ENCODE peak calls at places on chromosomes 6 and 20, in six cellular contexts. One of them, this sample, is unnamed.

GRCh38 chr20:60512436-60512835 is 554.2 kb downstream of the CDH26 start:
- DNase-seq in NCI-H774: no peak
- DNase-seq in gastrocnemius medialis: no peak
- DNase-seq in kidney glomerular epithelial cell: no peak
- DNase-seq in iPS-NIHi11: peak; percentile 19
- DNase-seq in lower lobe of right lung: no peak
- DNase-seq in this sample: no peak

GRCh38 chr6:17280552-17281090 is 540 bp upstream of the RBM24 start:
- DNase-seq in NCI-H774: no peak
- DNase-seq in gastrocnemius medialis: peak; percentile 57
- DNase-seq in kidney glomerular epithelial cell: no peak
- DNase-seq in iPS-NIHi11: peak; percentile 58
- DNase-seq in lower lobe of right lung: peak; percentile 50
- DNase-seq in this sample: no peak

GRCh38 chr20:48618631-48619030 is 209.2 kb downstream of the PREX1 start:
- DNase-seq in NCI-H774: no peak
- DNase-seq in gastrocnemius medialis: no peak
- DNase-seq in kidney glomerular epithelial cell: no peak
- DNase-seq in iPS-NIHi11: no peak
- DNase-seq in lower lobe of right lung: peak; percentile 39
- DNase-seq in this sample: no peak

GRCh38 chr20:38214871-38215788 is 45.4 kb downstream of the KIAA1755 start:
- DNase-seq in NCI-H774: no peak
- DNase-seq in gastrocnemius medialis: no peak
- DNase-seq in kidney glomerular epithelial cell: no peak
- DNase-seq in iPS-NIHi11: no peak
- DNase-seq in lower lobe of right lung: no peak
- DNase-seq in this sample: no peak

GRCh38 chr6:155224031-155224451 is 39.8 kb upstream of the CLDN20 start:
- DNase-seq in NCI-H774: no peak
- DNase-seq in gastrocnemius medialis: no peak
- DNase-seq in kidney glomerular epithelial cell: peak; percentile 89
- DNase-seq in iPS-NIHi11: no peak
- DNase-seq in lower lobe of right lung: no peak
- DNase-seq in this sample: no peak

GRCh38 chr6:106546322-106547052 is 82.8 kb downstream of the RTN4IP1 start:
- DNase-seq in NCI-H774: no peak
- DNase-seq in gastrocnemius medialis: no peak
- DNase-seq in kidney glomerular epithelial cell: peak; percentile 86
- DNase-seq in iPS-NIHi11: no peak
- DNase-seq in lower lobe of right lung: no peak
- DNase-seq in this sample: peak; percentile 68

GRCh38 chr6:99790679-99791078 is 184.0 kb downstream of the PRDM13 start:
- DNase-seq in NCI-H774: peak; percentile 16
- DNase-seq in gastrocnemius medialis: no peak
- DNase-seq in kidney glomerular epithelial cell: no peak
- DNase-seq in iPS-NIHi11: no peak
- DNase-seq in lower lobe of right lung: no peak
- DNase-seq in this sample: no peak

GRCh38 chr20:56440346-56441007 is 27.9 kb upstream of the RTF2 start:
- DNase-seq in NCI-H774: no peak
- DNase-seq in gastrocnemius medialis: no peak
- DNase-seq in kidney glomerular epithelial cell: no peak
- DNase-seq in iPS-NIHi11: no peak
- DNase-seq in lower lobe of right lung: no peak
- DNase-seq in this sample: no peak

GRCh38 chr6:57313711-57314471 is 3.5 kb upstream of the PRIM2 start:
- DNase-seq in NCI-H774: no peak
- DNase-seq in gastrocnemius medialis: no peak
- DNase-seq in kidney glomerular epithelial cell: peak; percentile 98
- DNase-seq in iPS-NIHi11: no peak
- DNase-seq in lower lobe of right lung: no peak
- DNase-seq in this sample: no peak

GRCh38 chr20:52105045-52105572 is 86.5 kb downstream of the ZFP64 start:
- DNase-seq in NCI-H774: no peak
- DNase-seq in gastrocnemius medialis: no peak
- DNase-seq in kidney glomerular epithelial cell: peak; percentile 10
- DNase-seq in iPS-NIHi11: peak; percentile 57
- DNase-seq in lower lobe of right lung: no peak
- DNase-seq in this sample: no peak

GRCh38 chr20:592506-592905 is 17.6 kb downstream of the TCF15 start:
- DNase-seq in NCI-H774: no peak
- DNase-seq in gastrocnemius medialis: no peak
- DNase-seq in kidney glomerular epithelial cell: no peak
- DNase-seq in iPS-NIHi11: no peak
- DNase-seq in lower lobe of right lung: no peak
- DNase-seq in this sample: no peak

GRCh38 chr6:78629154-78629721 is 238.1 kb upstream of the IRAK1BP1 start:
- DNase-seq in NCI-H774: no peak
- DNase-seq in gastrocnemius medialis: no peak
- DNase-seq in kidney glomerular epithelial cell: no peak
- DNase-seq in iPS-NIHi11: peak; percentile 10
- DNase-seq in lower lobe of right lung: no peak
- DNase-seq in this sample: no peak

GRCh38 chr6:37990762-37991525 is 171.4 kb downstream of the ZFAND3 start:
- DNase-seq in NCI-H774: no peak
- DNase-seq in gastrocnemius medialis: no peak
- DNase-seq in kidney glomerular epithelial cell: peak; percentile 92
- DNase-seq in iPS-NIHi11: no peak
- DNase-seq in lower lobe of right lung: no peak
- DNase-seq in this sample: no peak

GRCh38 chr6:13725570-13725969 is 13.9 kb upstream of the RANBP9 start:
- DNase-seq in NCI-H774: no peak
- DNase-seq in gastrocnemius medialis: no peak
- DNase-seq in kidney glomerular epithelial cell: peak; percentile 3
- DNase-seq in iPS-NIHi11: no peak
- DNase-seq in lower lobe of right lung: no peak
- DNase-seq in this sample: no peak

GRCh38 chr6:33604941-33605854 is 15.9 kb upstream of the ITPR3 start:
- DNase-seq in NCI-H774: no peak
- DNase-seq in gastrocnemius medialis: no peak
- DNase-seq in kidney glomerular epithelial cell: no peak
- DNase-seq in iPS-NIHi11: no peak
- DNase-seq in lower lobe of right lung: no peak
- DNase-seq in this sample: no peak

GRCh38 chr6:16069222-16069621 is 59.7 kb upstream of the MYLIP start:
- DNase-seq in NCI-H774: no peak
- DNase-seq in gastrocnemius medialis: no peak
- DNase-seq in kidney glomerular epithelial cell: no peak
- DNase-seq in iPS-NIHi11: no peak
- DNase-seq in lower lobe of right lung: no peak
- DNase-seq in this sample: no peak

GRCh38 chr6:12103158-12103557 is 91.0 kb downstream of the HIVEP1 start:
- DNase-seq in NCI-H774: no peak
- DNase-seq in gastrocnemius medialis: no peak
- DNase-seq in kidney glomerular epithelial cell: no peak
- DNase-seq in iPS-NIHi11: no peak
- DNase-seq in lower lobe of right lung: no peak
- DNase-seq in this sample: no peak

GRCh38 chr20:21424846-21425245 is 27.5 kb upstream of the NKX2-4 start:
- DNase-seq in NCI-H774: no peak
- DNase-seq in gastrocnemius medialis: no peak
- DNase-seq in kidney glomerular epithelial cell: no peak
- DNase-seq in iPS-NIHi11: no peak
- DNase-seq in lower lobe of right lung: no peak
- DNase-seq in this sample: no peak

This sample was measured in DMS153.